ENCODE peak calls at places on chromosomes 5 and 9, in ten cellular contexts. One of them, this sample, is unnamed.

GRCh38 chr5:98904786-98905185 is 24.0 kb downstream of the CHD1 start:
- DNase-seq in AG20443: peak
- DNase-seq in WTC11: no peak
- DNase-seq in AG10803: no peak
- DNase-seq in GM03348: peak
- DNase-seq in kidney glomerular epithelial cell: no peak
- DNase-seq in T-helper 9 cell: no peak
- DNase-seq in astrocyte of the cerebellum: no peak
- DNase-seq in choroid plexus epithelial cell: peak
- DNase-seq in SJSA1: no peak
- DNase-seq in this sample: peak

GRCh38 chr5:107231191-107231590 is 439.5 kb downstream of the EFNA5 start:
- DNase-seq in AG20443: no peak
- DNase-seq in WTC11: no peak
- DNase-seq in AG10803: no peak
- DNase-seq in GM03348: no peak
- DNase-seq in kidney glomerular epithelial cell: no peak
- DNase-seq in T-helper 9 cell: no peak
- DNase-seq in astrocyte of the cerebellum: no peak
- DNase-seq in choroid plexus epithelial cell: no peak
- DNase-seq in SJSA1: no peak
- DNase-seq in this sample: no peak

GRCh38 chr9:134461436-134461982 is 135.3 kb downstream of the RXRA start:
- DNase-seq in AG20443: no peak
- DNase-seq in WTC11: no peak
- DNase-seq in AG10803: peak
- DNase-seq in GM03348: no peak
- DNase-seq in kidney glomerular epithelial cell: no peak
- DNase-seq in T-helper 9 cell: no peak
- DNase-seq in astrocyte of the cerebellum: no peak
- DNase-seq in choroid plexus epithelial cell: no peak
- DNase-seq in SJSA1: no peak
- DNase-seq in this sample: no peak

GRCh38 chr5:54959673-54960418 is 25.5 kb downstream of the ESM1 start:
- DNase-seq in AG20443: no peak
- DNase-seq in WTC11: peak
- DNase-seq in AG10803: no peak
- DNase-seq in GM03348: no peak
- DNase-seq in kidney glomerular epithelial cell: peak
- DNase-seq in T-helper 9 cell: no peak
- DNase-seq in astrocyte of the cerebellum: no peak
- DNase-seq in choroid plexus epithelial cell: peak
- DNase-seq in SJSA1: no peak
- DNase-seq in this sample: peak

GRCh38 chr5:131634666-131634995 is 398 bp downstream of the RAPGEF6 start:
- DNase-seq in AG20443: peak
- DNase-seq in WTC11: peak
- DNase-seq in AG10803: peak
- DNase-seq in GM03348: peak
- DNase-seq in kidney glomerular epithelial cell: peak
- DNase-seq in T-helper 9 cell: peak
- DNase-seq in astrocyte of the cerebellum: no peak
- DNase-seq in choroid plexus epithelial cell: peak
- DNase-seq in SJSA1: peak
- DNase-seq in this sample: peak

GRCh38 chr5:39947657-39948056 is 522.9 kb upstream of the DAB2 start:
- DNase-seq in AG20443: peak
- DNase-seq in WTC11: no peak
- DNase-seq in AG10803: peak
- DNase-seq in GM03348: no peak
- DNase-seq in kidney glomerular epithelial cell: no peak
- DNase-seq in T-helper 9 cell: no peak
- DNase-seq in astrocyte of the cerebellum: peak
- DNase-seq in choroid plexus epithelial cell: peak
- DNase-seq in SJSA1: no peak
- DNase-seq in this sample: no peak

GRCh38 chr9:76373173-76373771 is 21.0 kb downstream of the RFK start:
- DNase-seq in AG20443: peak
- DNase-seq in WTC11: no peak
- DNase-seq in AG10803: peak
- DNase-seq in GM03348: peak
- DNase-seq in kidney glomerular epithelial cell: peak
- DNase-seq in T-helper 9 cell: no peak
- DNase-seq in astrocyte of the cerebellum: no peak
- DNase-seq in choroid plexus epithelial cell: peak
- DNase-seq in SJSA1: no peak
- DNase-seq in this sample: no peak

GRCh38 chr5:138138949-138139775 is at the start of gene NME5:
- DNase-seq in AG20443: peak
- DNase-seq in WTC11: peak
- DNase-seq in AG10803: peak
- DNase-seq in GM03348: peak
- DNase-seq in kidney glomerular epithelial cell: peak
- DNase-seq in T-helper 9 cell: no peak
- DNase-seq in astrocyte of the cerebellum: peak
- DNase-seq in choroid plexus epithelial cell: peak
- DNase-seq in SJSA1: no peak
- DNase-seq in this sample: peak

GRCh38 chr5:59296317-59297264 is 596.9 kb downstream of the PDE4D start:
- DNase-seq in AG20443: no peak
- DNase-seq in WTC11: no peak
- DNase-seq in AG10803: peak
- DNase-seq in GM03348: peak
- DNase-seq in kidney glomerular epithelial cell: peak
- DNase-seq in T-helper 9 cell: no peak
- DNase-seq in astrocyte of the cerebellum: no peak
- DNase-seq in choroid plexus epithelial cell: peak
- DNase-seq in SJSA1: no peak
- DNase-seq in this sample: peak

GRCh38 chr5:139446956-139447779 is 7.8 kb upstream of the DNAJC18 start:
- DNase-seq in AG20443: no peak
- DNase-seq in WTC11: no peak
- DNase-seq in AG10803: peak
- DNase-seq in GM03348: no peak
- DNase-seq in kidney glomerular epithelial cell: peak
- DNase-seq in T-helper 9 cell: no peak
- DNase-seq in astrocyte of the cerebellum: no peak
- DNase-seq in choroid plexus epithelial cell: no peak
- DNase-seq in SJSA1: no peak
- DNase-seq in this sample: no peak

GRCh38 chr9:126386088-126386487 is 59.5 kb downstream of the MVB12B start:
- DNase-seq in AG20443: peak
- DNase-seq in WTC11: peak
- DNase-seq in AG10803: no peak
- DNase-seq in GM03348: peak
- DNase-seq in kidney glomerular epithelial cell: no peak
- DNase-seq in T-helper 9 cell: no peak
- DNase-seq in astrocyte of the cerebellum: no peak
- DNase-seq in choroid plexus epithelial cell: peak
- DNase-seq in SJSA1: no peak
- DNase-seq in this sample: peak

GRCh38 chr5:132773114-132773513 is 3.9 kb downstream of the SEPTIN8 start:
- DNase-seq in AG20443: no peak
- DNase-seq in WTC11: no peak
- DNase-seq in AG10803: no peak
- DNase-seq in GM03348: no peak
- DNase-seq in kidney glomerular epithelial cell: no peak
- DNase-seq in T-helper 9 cell: no peak
- DNase-seq in astrocyte of the cerebellum: no peak
- DNase-seq in choroid plexus epithelial cell: no peak
- DNase-seq in SJSA1: no peak
- DNase-seq in this sample: no peak

GRCh38 chr9:88880194-88880593 is 111.1 kb upstream of the S1PR3 start:
- DNase-seq in AG20443: no peak
- DNase-seq in WTC11: no peak
- DNase-seq in AG10803: no peak
- DNase-seq in GM03348: no peak
- DNase-seq in kidney glomerular epithelial cell: no peak
- DNase-seq in T-helper 9 cell: no peak
- DNase-seq in astrocyte of the cerebellum: no peak
- DNase-seq in choroid plexus epithelial cell: no peak
- DNase-seq in SJSA1: no peak
- DNase-seq in this sample: no peak

GRCh38 chr9:68668127-68668526 is 36.9 kb upstream of the PIP5K1B start:
- DNase-seq in AG20443: no peak
- DNase-seq in WTC11: no peak
- DNase-seq in AG10803: no peak
- DNase-seq in GM03348: no peak
- DNase-seq in kidney glomerular epithelial cell: peak
- DNase-seq in T-helper 9 cell: no peak
- DNase-seq in astrocyte of the cerebellum: no peak
- DNase-seq in choroid plexus epithelial cell: no peak
- DNase-seq in SJSA1: no peak
- DNase-seq in this sample: no peak

GRCh38 chr9:93116049-93116961 is 17.7 kb downstream of the NINJ1 start:
- DNase-seq in AG20443: peak
- DNase-seq in WTC11: no peak
- DNase-seq in AG10803: peak
- DNase-seq in GM03348: peak
- DNase-seq in kidney glomerular epithelial cell: no peak
- DNase-seq in T-helper 9 cell: no peak
- DNase-seq in astrocyte of the cerebellum: no peak
- DNase-seq in choroid plexus epithelial cell: peak
- DNase-seq in SJSA1: no peak
- DNase-seq in this sample: no peak

GRCh38 chr9:36969216-36969771 is 64.8 kb downstream of the PAX5 start:
- DNase-seq in AG20443: no peak
- DNase-seq in WTC11: peak
- DNase-seq in AG10803: no peak
- DNase-seq in GM03348: no peak
- DNase-seq in kidney glomerular epithelial cell: no peak
- DNase-seq in T-helper 9 cell: no peak
- DNase-seq in astrocyte of the cerebellum: no peak
- DNase-seq in choroid plexus epithelial cell: no peak
- DNase-seq in SJSA1: no peak
- DNase-seq in this sample: no peak

GRCh38 chr9:81626511-81626910 is 62.8 kb downstream of the TLE1 start:
- DNase-seq in AG20443: no peak
- DNase-seq in WTC11: no peak
- DNase-seq in AG10803: peak
- DNase-seq in GM03348: no peak
- DNase-seq in kidney glomerular epithelial cell: peak
- DNase-seq in T-helper 9 cell: no peak
- DNase-seq in astrocyte of the cerebellum: no peak
- DNase-seq in choroid plexus epithelial cell: peak
- DNase-seq in SJSA1: no peak
- DNase-seq in this sample: no peak

This sample was measured in ACHN.